ENCODE peak calls at places on chromosomes 7 and 10, in nine cellular contexts. One of them, this sample, is unnamed.

GRCh38 chr7:45143616-45144015 is 14.0 kb upstream of the RAMP3 start:
- DNase-seq in psoas muscle: no peak
- DNase-seq in brain microvascular endothelial cell: peak
- DNase-seq in sciatic nerve: no peak
- DNase-seq in amniotic stem cell: no peak
- DNase-seq in A549: no peak
- DNase-seq in naive thymus-derived CD4-positive, alpha-beta T cell: no peak
- DNase-seq in anterior cingulate cortex: no peak
- DNase-seq in AML-193: no peak
- DNase-seq in this sample: peak

GRCh38 chr7:47952224-47952623 is 4.0 kb upstream of the PKD1L1 start:
- DNase-seq in AML-193: no peak
- DNase-seq in A549: no peak
- DNase-seq in amniotic stem cell: no peak
- DNase-seq in brain microvascular endothelial cell: no peak
- DNase-seq in sciatic nerve: no peak
- DNase-seq in naive thymus-derived CD4-positive, alpha-beta T cell: no peak
- DNase-seq in anterior cingulate cortex: no peak
- DNase-seq in psoas muscle: no peak
- DNase-seq in this sample: no peak

GRCh38 chr7:91784469-91784868 is 96.0 kb downstream of the MTERF1 start:
- DNase-seq in psoas muscle: no peak
- DNase-seq in amniotic stem cell: peak
- DNase-seq in brain microvascular endothelial cell: peak
- DNase-seq in naive thymus-derived CD4-positive, alpha-beta T cell: no peak
- DNase-seq in A549: peak
- DNase-seq in AML-193: peak
- DNase-seq in sciatic nerve: no peak
- DNase-seq in anterior cingulate cortex: no peak
- DNase-seq in this sample: no peak

GRCh38 chr10:73744690-73744994 is 470 bp downstream of the SEC24C start:
- DNase-seq in AML-193: peak
- DNase-seq in brain microvascular endothelial cell: peak
- DNase-seq in amniotic stem cell: peak
- DNase-seq in anterior cingulate cortex: no peak
- DNase-seq in A549: peak
- DNase-seq in sciatic nerve: no peak
- DNase-seq in naive thymus-derived CD4-positive, alpha-beta T cell: no peak
- DNase-seq in psoas muscle: peak
- DNase-seq in this sample: peak

GRCh38 chr10:6091630-6092029 is 2.8 kb downstream of the RBM17 start:
- DNase-seq in sciatic nerve: no peak
- DNase-seq in naive thymus-derived CD4-positive, alpha-beta T cell: no peak
- DNase-seq in AML-193: no peak
- DNase-seq in A549: no peak
- DNase-seq in anterior cingulate cortex: no peak
- DNase-seq in amniotic stem cell: no peak
- DNase-seq in brain microvascular endothelial cell: no peak
- DNase-seq in psoas muscle: no peak
- DNase-seq in this sample: no peak

GRCh38 chr10:12993595-12993994 is 7.9 kb downstream of the CCDC3 start:
- DNase-seq in sciatic nerve: no peak
- DNase-seq in A549: no peak
- DNase-seq in AML-193: no peak
- DNase-seq in anterior cingulate cortex: no peak
- DNase-seq in brain microvascular endothelial cell: no peak
- DNase-seq in naive thymus-derived CD4-positive, alpha-beta T cell: no peak
- DNase-seq in psoas muscle: no peak
- DNase-seq in amniotic stem cell: no peak
- DNase-seq in this sample: no peak

GRCh38 chr10:101286248-101287046 is 57.2 kb upstream of the LBX1 start:
- DNase-seq in anterior cingulate cortex: no peak
- DNase-seq in psoas muscle: no peak
- DNase-seq in A549: no peak
- DNase-seq in AML-193: no peak
- DNase-seq in sciatic nerve: no peak
- DNase-seq in brain microvascular endothelial cell: no peak
- DNase-seq in naive thymus-derived CD4-positive, alpha-beta T cell: no peak
- DNase-seq in amniotic stem cell: no peak
- DNase-seq in this sample: no peak

GRCh38 chr7:85516675-85517074 is 329.8 kb upstream of the SEMA3D start:
- DNase-seq in naive thymus-derived CD4-positive, alpha-beta T cell: no peak
- DNase-seq in amniotic stem cell: no peak
- DNase-seq in anterior cingulate cortex: no peak
- DNase-seq in A549: no peak
- DNase-seq in brain microvascular endothelial cell: peak
- DNase-seq in psoas muscle: no peak
- DNase-seq in sciatic nerve: no peak
- DNase-seq in AML-193: no peak
- DNase-seq in this sample: no peak

GRCh38 chr7:139828880-139829653 is at the start of gene TBXAS1:
- DNase-seq in amniotic stem cell: no peak
- DNase-seq in naive thymus-derived CD4-positive, alpha-beta T cell: no peak
- DNase-seq in A549: peak
- DNase-seq in brain microvascular endothelial cell: no peak
- DNase-seq in sciatic nerve: no peak
- DNase-seq in anterior cingulate cortex: no peak
- DNase-seq in psoas muscle: no peak
- DNase-seq in AML-193: peak
- DNase-seq in this sample: peak

This sample was measured in aorta.